ENCODE peak calls at places on chromosomes 12 and 14, in six cellular contexts. One of them, this sample, is unnamed.

GRCh38 chr12:101021911-101022388 is 188.1 kb downstream of the SLC5A8 start:
- DNase-seq in astrocyte of the spinal cord: peak
- DNase-seq in GM12865: no peak
- DNase-seq in brain microvascular endothelial cell: peak
- DNase-seq in body of pancreas: no peak
- DNase-seq in tibial artery: no peak
- DNase-seq in this sample: peak

GRCh38 chr12:18296201-18296908 is 35.0 kb downstream of the PIK3C2G start:
- DNase-seq in astrocyte of the spinal cord: no peak
- DNase-seq in GM12865: no peak
- DNase-seq in body of pancreas: no peak
- DNase-seq in tibial artery: no peak
- DNase-seq in brain microvascular endothelial cell: no peak
- DNase-seq in this sample: no peak

GRCh38 chr12:47249719-47250506 is 170.2 kb upstream of the AMIGO2 start:
- DNase-seq in brain microvascular endothelial cell: no peak
- DNase-seq in GM12865: no peak
- DNase-seq in tibial artery: no peak
- DNase-seq in body of pancreas: peak
- DNase-seq in astrocyte of the spinal cord: no peak
- DNase-seq in this sample: no peak

GRCh38 chr12:104825408-104825807 is 132.7 kb downstream of the SLC41A2 start:
- DNase-seq in astrocyte of the spinal cord: no peak
- DNase-seq in GM12865: peak
- DNase-seq in body of pancreas: no peak
- DNase-seq in tibial artery: no peak
- DNase-seq in brain microvascular endothelial cell: peak
- DNase-seq in this sample: no peak

GRCh38 chr12:56434828-56435227 is 14.4 kb downstream of the TIMELESS start:
- DNase-seq in GM12865: no peak
- DNase-seq in brain microvascular endothelial cell: no peak
- DNase-seq in body of pancreas: no peak
- DNase-seq in tibial artery: no peak
- DNase-seq in astrocyte of the spinal cord: no peak
- DNase-seq in this sample: no peak

GRCh38 chr12:13631873-13632272 is 349.5 kb downstream of the GRIN2B start:
- DNase-seq in tibial artery: no peak
- DNase-seq in GM12865: no peak
- DNase-seq in body of pancreas: no peak
- DNase-seq in brain microvascular endothelial cell: no peak
- DNase-seq in astrocyte of the spinal cord: no peak
- DNase-seq in this sample: no peak

GRCh38 chr12:55716582-55717396 is 943 bp downstream of the BLOC1S1 start:
- DNase-seq in astrocyte of the spinal cord: no peak
- DNase-seq in GM12865: no peak
- DNase-seq in tibial artery: no peak
- DNase-seq in body of pancreas: no peak
- DNase-seq in brain microvascular endothelial cell: no peak
- DNase-seq in this sample: no peak

GRCh38 chr14:60594077-60594476 is 55.2 kb downstream of the SIX1 start:
- DNase-seq in astrocyte of the spinal cord: no peak
- DNase-seq in GM12865: no peak
- DNase-seq in brain microvascular endothelial cell: no peak
- DNase-seq in body of pancreas: peak
- DNase-seq in tibial artery: no peak
- DNase-seq in this sample: no peak

GRCh38 chr14:103231376-103232019 is 102.5 kb upstream of the EIF5 start:
- DNase-seq in astrocyte of the spinal cord: no peak
- DNase-seq in tibial artery: no peak
- DNase-seq in GM12865: no peak
- DNase-seq in brain microvascular endothelial cell: no peak
- DNase-seq in body of pancreas: no peak
- DNase-seq in this sample: no peak

GRCh38 chr14:103232338-103232808 is 101.7 kb upstream of the EIF5 start:
- DNase-seq in GM12865: no peak
- DNase-seq in body of pancreas: no peak
- DNase-seq in brain microvascular endothelial cell: no peak
- DNase-seq in tibial artery: no peak
- DNase-seq in astrocyte of the spinal cord: no peak
- DNase-seq in this sample: no peak

GRCh38 chr14:103230658-103231334 is 103.2 kb upstream of the EIF5 start:
- DNase-seq in brain microvascular endothelial cell: no peak
- DNase-seq in astrocyte of the spinal cord: no peak
- DNase-seq in body of pancreas: no peak
- DNase-seq in GM12865: no peak
- DNase-seq in tibial artery: no peak
- DNase-seq in this sample: no peak

GRCh38 chr14:103228076-103228806 is 105.0 kb downstream of the TNFAIP2 start:
- DNase-seq in body of pancreas: no peak
- DNase-seq in tibial artery: no peak
- DNase-seq in astrocyte of the spinal cord: no peak
- DNase-seq in brain microvascular endothelial cell: no peak
- DNase-seq in GM12865: no peak
- DNase-seq in this sample: no peak

DNA sequence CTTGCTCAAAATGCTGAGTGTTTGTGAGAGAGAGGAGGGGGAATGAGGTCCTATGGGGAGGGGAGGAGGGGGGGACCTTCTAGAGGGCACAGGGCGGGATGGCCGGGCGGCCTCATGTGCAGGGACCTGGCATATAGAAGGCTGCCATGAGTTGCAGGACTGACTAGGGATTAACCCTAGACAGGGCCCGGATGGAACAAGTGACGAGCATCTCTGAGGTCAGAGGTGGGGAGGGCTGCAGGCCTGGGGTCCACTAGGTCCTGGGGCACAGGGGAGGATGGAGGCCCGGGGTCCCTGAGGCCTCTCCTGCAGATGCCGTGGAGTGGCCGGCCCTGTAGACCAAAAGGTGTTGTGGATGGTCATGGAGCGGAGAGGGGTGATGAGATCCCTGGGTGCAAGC is 104.0 kb upstream of the EIF5 start:
- DNase-seq in tibial artery: no peak
- DNase-seq in astrocyte of the spinal cord: no peak
- DNase-seq in GM12865: no peak
- DNase-seq in body of pancreas: no peak
- DNase-seq in brain microvascular endothelial cell: no peak
- DNase-seq in this sample: no peak
- TF ChIP-seq CTCF in tibial artery: no peak
- TF ChIP-seq CTCF in astrocyte of the spinal cord: no peak
- TF ChIP-seq CTCF in GM12865: no peak
- TF ChIP-seq CTCF in body of pancreas: no peak
- TF ChIP-seq CTCF in brain microvascular endothelial cell: no peak
- TF ChIP-seq CTCF in this sample: no peak

GRCh38 chr14:89466939-89467338 is 49.9 kb upstream of the FOXN3 start:
- DNase-seq in astrocyte of the spinal cord: no peak
- DNase-seq in brain microvascular endothelial cell: no peak
- DNase-seq in tibial artery: no peak
- DNase-seq in body of pancreas: no peak
- DNase-seq in GM12865: no peak
- DNase-seq in this sample: no peak
- H3K4me3 ChIP-seq in astrocyte of the spinal cord: no peak
- H3K4me3 ChIP-seq in brain microvascular endothelial cell: no peak
- H3K4me3 ChIP-seq in tibial artery: no peak
- H3K4me3 ChIP-seq in body of pancreas: no peak
- H3K4me3 ChIP-seq in GM12865: no peak
- H3K4me3 ChIP-seq in this sample: no peak

GRCh38 chr14:74794947-74795346 is 31.8 kb downstream of the YLPM1 start:
- DNase-seq in tibial artery: no peak
- DNase-seq in GM12865: no peak
- DNase-seq in body of pancreas: no peak
- DNase-seq in astrocyte of the spinal cord: no peak
- DNase-seq in brain microvascular endothelial cell: no peak
- DNase-seq in this sample: no peak

GRCh38 chr14:74792249-74793039 is 29.3 kb downstream of the YLPM1 start:
- DNase-seq in brain microvascular endothelial cell: no peak
- DNase-seq in tibial artery: no peak
- DNase-seq in GM12865: peak
- DNase-seq in astrocyte of the spinal cord: no peak
- DNase-seq in body of pancreas: no peak
- DNase-seq in this sample: no peak

GRCh38 chr14:74793506-74794155 is 30.5 kb downstream of the YLPM1 start:
- DNase-seq in GM12865: no peak
- DNase-seq in brain microvascular endothelial cell: peak
- DNase-seq in tibial artery: no peak
- DNase-seq in body of pancreas: no peak
- DNase-seq in astrocyte of the spinal cord: peak
- DNase-seq in this sample: no peak
- TF ChIP-seq CTCF in GM12865: no peak
- TF ChIP-seq CTCF in brain microvascular endothelial cell: peak
- TF ChIP-seq CTCF in tibial artery: peak
- TF ChIP-seq CTCF in body of pancreas: peak
- TF ChIP-seq CTCF in astrocyte of the spinal cord: peak
- TF ChIP-seq CTCF in this sample: peak

DNA sequence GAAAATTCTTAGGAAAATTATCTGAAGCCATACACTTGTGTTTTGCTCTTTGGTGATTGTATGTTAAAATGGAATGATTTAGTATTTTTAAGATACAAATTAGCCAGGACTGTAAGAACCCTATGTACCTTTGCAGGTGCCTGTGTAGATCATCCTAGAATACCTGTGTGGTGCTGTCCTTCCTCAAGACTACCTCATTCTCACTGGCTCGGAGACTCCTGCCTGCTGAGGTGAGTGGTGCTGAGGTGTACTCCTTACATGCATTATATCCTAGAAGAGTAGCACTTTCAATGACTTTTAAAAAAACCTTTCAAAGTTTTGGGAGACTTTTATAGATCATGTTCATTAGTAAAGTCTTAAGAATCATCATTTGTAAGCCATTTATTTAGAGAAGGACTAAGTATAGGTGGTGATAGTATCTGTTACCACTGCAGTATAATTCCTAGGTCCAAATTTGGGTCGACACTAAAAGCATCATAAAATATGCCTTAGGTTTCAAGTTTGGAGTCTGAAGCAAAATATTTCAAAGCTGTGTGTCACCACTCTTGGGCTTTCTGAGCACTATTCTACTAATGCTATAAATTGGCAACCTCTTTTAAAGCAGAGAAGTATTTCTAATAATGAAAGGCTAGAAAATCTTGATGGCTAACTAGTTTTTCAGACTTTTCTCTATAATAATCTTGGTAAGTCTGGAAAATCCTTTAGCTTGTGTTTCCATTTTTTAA is 36.6 kb downstream of the RASSF8 start:
- DNase-seq in GM12865: no peak
- DNase-seq in body of pancreas: no peak
- DNase-seq in tibial artery: no peak
- DNase-seq in astrocyte of the spinal cord: no peak
- DNase-seq in brain microvascular endothelial cell: no peak
- DNase-seq in this sample: no peak
- H3K4me3 ChIP-seq in GM12865: no peak
- H3K4me3 ChIP-seq in body of pancreas: no peak
- H3K4me3 ChIP-seq in tibial artery: no peak
- H3K4me3 ChIP-seq in astrocyte of the spinal cord: no peak
- H3K4me3 ChIP-seq in brain microvascular endothelial cell: no peak
- H3K4me3 ChIP-seq in this sample: no peak

GRCh38 chr14:61694039-61694438 is 1.3 kb upstream of the HIF1A start:
- DNase-seq in tibial artery: no peak
- DNase-seq in brain microvascular endothelial cell: no peak
- DNase-seq in astrocyte of the spinal cord: no peak
- DNase-seq in GM12865: no peak
- DNase-seq in body of pancreas: no peak
- DNase-seq in this sample: no peak

GRCh38 chr14:61696753-61697318 is 1.5 kb downstream of the HIF1A start:
- DNase-seq in GM12865: peak
- DNase-seq in astrocyte of the spinal cord: peak
- DNase-seq in brain microvascular endothelial cell: no peak
- DNase-seq in tibial artery: no peak
- DNase-seq in body of pancreas: no peak
- DNase-seq in this sample: no peak

GRCh38 chr14:61698216-61698980 is 3.1 kb downstream of the HIF1A start:
- DNase-seq in GM12865: peak
- DNase-seq in body of pancreas: no peak
- DNase-seq in astrocyte of the spinal cord: peak
- DNase-seq in tibial artery: no peak
- DNase-seq in brain microvascular endothelial cell: no peak
- DNase-seq in this sample: no peak

GRCh38 chr14:61695695-61696527 is 598 bp downstream of the HIF1A start:
- DNase-seq in tibial artery: peak
- DNase-seq in brain microvascular endothelial cell: peak
- DNase-seq in astrocyte of the spinal cord: peak
- DNase-seq in body of pancreas: peak
- DNase-seq in GM12865: peak
- DNase-seq in this sample: no peak

DNA sequence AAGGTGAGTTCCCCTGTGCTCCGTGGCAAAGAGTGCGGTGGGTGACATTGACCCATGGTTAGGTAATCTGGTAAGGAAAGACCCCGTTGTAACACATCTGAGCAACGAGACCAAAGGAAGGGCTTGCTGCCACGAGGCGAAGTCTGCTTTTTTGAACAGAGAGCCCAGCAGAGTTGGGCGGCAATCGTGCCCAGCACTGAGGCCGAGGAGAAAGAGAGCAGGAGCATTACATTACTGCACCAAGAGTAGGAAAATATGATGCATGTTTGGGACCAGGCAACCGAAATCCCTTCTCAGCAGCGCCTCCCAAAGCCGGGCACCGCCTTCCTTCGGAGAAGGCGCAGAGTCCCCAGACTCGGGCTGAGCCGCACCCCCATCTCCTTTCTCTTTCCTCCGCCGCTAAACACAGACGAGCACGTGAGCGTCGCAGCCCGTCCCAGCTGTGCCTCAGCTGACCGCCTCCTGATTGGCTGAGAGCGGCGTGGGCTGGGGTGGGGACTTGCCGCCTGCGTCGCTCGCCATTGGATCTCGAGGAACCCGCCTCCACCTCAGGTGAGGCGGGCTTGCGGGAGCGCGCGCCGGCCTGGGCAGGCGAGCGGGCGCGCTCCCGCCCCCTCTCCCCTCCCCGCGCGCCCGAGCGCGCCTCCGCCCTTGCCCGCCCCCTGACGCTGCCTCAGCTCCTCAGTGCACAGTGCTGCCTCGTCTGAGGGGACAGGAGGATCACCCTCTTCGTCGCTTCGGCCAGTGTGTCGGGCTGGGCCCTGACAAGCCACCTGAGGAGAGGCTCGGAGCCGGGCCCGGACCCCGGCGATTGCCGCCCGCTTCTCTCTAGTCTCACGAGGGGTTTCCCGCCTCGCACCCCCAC is at the start of gene HIF1A:
- DNase-seq in tibial artery: peak
- DNase-seq in brain microvascular endothelial cell: peak
- DNase-seq in astrocyte of the spinal cord: peak
- DNase-seq in GM12865: peak
- DNase-seq in body of pancreas: peak
- DNase-seq in this sample: peak
- TF ChIP-seq CTCF in tibial artery: no peak
- TF ChIP-seq CTCF in brain microvascular endothelial cell: peak
- TF ChIP-seq CTCF in astrocyte of the spinal cord: peak
- TF ChIP-seq CTCF in GM12865: no peak
- TF ChIP-seq CTCF in body of pancreas: no peak
- TF ChIP-seq CTCF in this sample: peak